ENCODE peak calls at places on chromosomes 13 and 19, in eight cellular contexts. M, Y, Z, O, P, L, T and F are unnamed samples.

GRCh38 chr19:53365134-53365898 is at the start of gene ZNF525:
- DNase-seq in M (peak; percentile 97), Y (peak; percentile 82), Z (peak; percentile 93), O (peak; percentile 96), P (peak; percentile 97), L (peak; percentile 96), T (peak; percentile 73), F (peak; percentile 91)

GRCh38 chr13:26254583-26255102 is 714 bp downstream of the CDK8 start:
- DNase-seq in M (peak; percentile 83), Y (peak; percentile 29), Z (peak; percentile 62), O (peak; percentile 65), P (peak; percentile 47), L (peak; percentile 70), T (peak; percentile 43), F (peak; percentile 66)

GRCh38 chr13:80716610-80717081 is 375.7 kb upstream of the SPRY2 start:
- DNase-seq in M (no peak), Y (no peak), Z (no peak), O (no peak), P (no peak), L (no peak), T (no peak), F (no peak)

GRCh38 chr19:2455481-2456300 is 1.1 kb downstream of the LMNB2 start:
- DNase-seq in M (peak; percentile 55), Y (no peak), Z (peak; percentile 47), O (peak; percentile 59), P (no peak), L (peak; percentile 44), T (no peak), F (peak; percentile 54)

GRCh38 chr13:74324338-74324737 is 190.1 kb upstream of the KLF12 start:
- DNase-seq in M (no peak), Y (no peak), Z (no peak), O (no peak), P (no peak), L (no peak), T (no peak), F (no peak)

GRCh38 chr19:1986357-1987162 is 29.0 kb downstream of the BTBD2 start:
- DNase-seq in M (no peak), Y (no peak), Z (no peak), O (no peak), P (no peak), L (no peak), T (no peak), F (no peak)

GRCh38 chr19:38233740-38234251 is 9.8 kb upstream of the DPF1 start:
- DNase-seq in M (peak; percentile 96), Y (peak; percentile 81), Z (peak; percentile 80), O (peak; percentile 85), P (peak; percentile 61), L (peak; percentile 84), T (peak; percentile 56), F (no peak)

GRCh38 chr13:110290811-110291210 is 16.1 kb downstream of the COL4A1 start:
- DNase-seq in M (no peak), Y (no peak), Z (no peak), O (no peak), P (no peak), L (no peak), T (no peak), F (no peak)

GRCh38 chr13:111970501-111971155 is 96.3 kb upstream of the SOX1 start:
- DNase-seq in M (no peak), Y (no peak), Z (no peak), O (no peak), P (no peak), L (no peak), T (no peak), F (no peak)

GRCh38 chr19:7230826-7231225 is 63.4 kb downstream of the INSR start:
- DNase-seq in M (no peak), Y (no peak), Z (no peak), O (no peak), P (no peak), L (peak; percentile 66), T (no peak), F (no peak)

GRCh38 chr19:34120846-34121639 is 51.3 kb upstream of the LSM14A start:
- DNase-seq in M (peak; percentile 84), Y (peak; percentile 21), Z (peak; percentile 59), O (peak; percentile 21), P (peak; percentile 40), L (peak; percentile 27), T (no peak), F (no peak)

GRCh38 chr13:50617134-50617721 is 226.3 kb downstream of the DLEU7 start:
- DNase-seq in M (no peak), Y (no peak), Z (no peak), O (peak; percentile 22), P (no peak), L (no peak), T (peak; percentile 73), F (no peak)

GRCh38 chr13:90880790-90881189 is 466.7 kb upstream of the MIR17HG start:
- DNase-seq in M (no peak), Y (no peak), Z (no peak), O (no peak), P (no peak), L (no peak), T (no peak), F (no peak)
- TF ChIP-seq CTCF in M (no peak), Y (no peak), Z (no peak), O (no peak), P (no peak), L (no peak), T (no peak), F (no peak)

GRCh38 chr19:41321600-41322270 is 11.8 kb downstream of the CCDC97 start:
- DNase-seq in M (peak; percentile 91), Y (no peak), Z (peak; percentile 40), O (no peak), P (no peak), L (no peak), T (no peak), F (no peak)

GRCh38 chr19:41324231-41324702 is 14.3 kb downstream of the CCDC97 start:
- DNase-seq in M (peak; percentile 78), Y (no peak), Z (no peak), O (no peak), P (no peak), L (no peak), T (no peak), F (no peak)

GRCh38 chr19:41322451-41322850 is 12.5 kb downstream of the CCDC97 start:
- DNase-seq in M (no peak), Y (no peak), Z (no peak), O (no peak), P (no peak), L (no peak), T (no peak), F (no peak)

GRCh38 chr19:41323430-41324125 is 13.6 kb downstream of the CCDC97 start:
- DNase-seq in M (peak; percentile 93), Y (peak; percentile 68), Z (no peak), O (peak; percentile 52), P (no peak), L (no peak), T (no peak), F (no peak)

GRCh38 chr19:41323023-41323422 is 13.1 kb downstream of the CCDC97 start:
- DNase-seq in M (peak; percentile 61), Y (no peak), Z (no peak), O (no peak), P (no peak), L (no peak), T (no peak), F (no peak)
- TF ChIP-seq CTCF in M (no peak), Y (no peak), Z (no peak), O (no peak), P (no peak), L (no peak), T (no peak), F (no peak)

GRCh38 chr13:29566206-29566605 is 29.3 kb downstream of the SLC7A1 start:
- DNase-seq in M (no peak), Y (no peak), Z (no peak), O (no peak), P (no peak), L (no peak), T (no peak), F (no peak)

GRCh38 chr13:29569253-29570057 is 26.0 kb downstream of the SLC7A1 start:
- DNase-seq in M (peak; percentile 41), Y (no peak), Z (no peak), O (peak; percentile 44), P (no peak), L (peak; percentile 79), T (no peak), F (no peak)

GRCh38 chr13:29566864-29567263 is 28.6 kb downstream of the SLC7A1 start:
- DNase-seq in M (no peak), Y (no peak), Z (no peak), O (no peak), P (no peak), L (no peak), T (no peak), F (no peak)

GRCh38 chr13:29568731-29569130 is 26.8 kb downstream of the SLC7A1 start:
- DNase-seq in M (peak; percentile 47), Y (no peak), Z (no peak), O (no peak), P (no peak), L (no peak), T (no peak), F (no peak)

GRCh38 chr13:29567411-29567810 is 28.1 kb downstream of the SLC7A1 start:
- DNase-seq in M (peak; percentile 37), Y (no peak), Z (no peak), O (no peak), P (no peak), L (no peak), T (no peak), F (no peak)
- TF ChIP-seq CTCF in M (no peak), Y (no peak), Z (no peak), O (no peak), P (no peak), L (no peak), T (no peak), F (no peak)

GRCh38 chr13:91346848-91347211 is 657 bp upstream of the MIR17HG start:
- DNase-seq in M (no peak), Y (no peak), Z (peak; percentile 97), O (peak; percentile 42), P (peak; percentile 9), L (peak; percentile 30), T (no peak), F (peak; percentile 38)

GRCh38 chr13:91347212-91347995 is at the start of gene MIR17HG:
- DNase-seq in M (peak; percentile 95), Y (peak; percentile 82), Z (peak; percentile 100), O (peak; percentile 94), P (peak; percentile 69), L (peak; percentile 92), T (peak; percentile 81), F (peak; percentile 84)

GRCh38 chr13:91349992-91350911 is 2.8 kb downstream of the MIR17HG start:
- DNase-seq in M (no peak), Y (no peak), Z (peak; percentile 71), O (no peak), P (no peak), L (no peak), T (no peak), F (no peak)

GRCh38 chr13:91347996-91348905 is 764 bp downstream of the MIR17HG start:
- DNase-seq in M (peak; percentile 56), Y (peak; percentile 27), Z (peak; percentile 93), O (peak; percentile 51), P (peak; percentile 63), L (peak; percentile 57), T (no peak), F (peak; percentile 61)

DNA sequence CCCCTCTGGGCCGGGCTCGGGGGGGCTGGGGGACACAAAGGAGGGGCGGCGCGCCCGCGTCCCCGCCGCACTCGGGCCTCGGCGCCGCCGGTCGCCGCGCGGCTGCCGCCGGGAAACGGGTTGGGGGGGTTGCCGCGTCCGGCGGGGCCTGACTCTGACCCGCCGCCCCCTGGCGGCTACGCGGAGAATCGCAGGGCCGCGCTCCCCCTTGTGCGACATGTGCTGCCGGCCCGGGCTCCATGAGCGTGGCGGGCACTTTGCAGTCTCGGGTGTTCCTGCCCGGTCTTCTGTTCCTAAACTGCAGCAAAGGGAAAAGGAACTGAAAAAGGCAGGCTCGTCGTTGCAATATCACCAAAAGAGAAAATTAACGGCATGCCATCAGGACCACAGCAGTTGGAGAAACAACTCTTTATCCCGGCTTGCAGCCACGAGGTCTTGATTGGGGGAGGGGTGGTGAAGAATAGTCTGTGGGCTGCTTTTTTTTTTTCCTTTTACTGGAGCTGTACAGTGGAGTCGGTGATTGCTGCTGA is 1.5 kb downstream of the MIR17HG start:
- DNase-seq in M (peak; percentile 94), Y (peak; percentile 97), Z (peak; percentile 100), O (peak; percentile 95), P (peak; percentile 88), L (peak; percentile 94), T (peak; percentile 66), F (peak; percentile 97)
- TF ChIP-seq CTCF in M (peak; percentile 92), Y (peak; percentile 98), Z (no peak), O (peak; percentile 84), P (peak; percentile 79), L (peak; percentile 91), T (peak; percentile 82), F (peak; percentile 96)